ENCODE peak calls at places on chromosomes 16 and 17, in six cellular contexts. R is psoas muscle, Y is A549, T is testis, F is thoracic aorta, O is HL-60. A is an unnamed sample.

GRCh38 chr17:42408076-42408475 is 15.0 kb downstream of the CAVIN1 start:
- DNase-seq in R (no peak), Y (no peak), T (no peak), F (no peak), O (no peak), A (no peak)

GRCh38 chr17:7023576-7024401 is 939 bp downstream of the BCL6B start:
- DNase-seq in R (peak; percentile 93), Y (peak; percentile 99), T (peak; percentile 93), F (no peak), O (peak; percentile 50), A (no peak)

GRCh38 chr16:53517851-53518250 is 14.8 kb upstream of the AKTIP start:
- DNase-seq in R (no peak), Y (no peak), T (no peak), F (no peak), O (no peak), A (no peak)

GRCh38 chr17:3805581-3805980 is 4.6 kb upstream of the ITGAE start:
- DNase-seq in R (no peak), Y (no peak), T (no peak), F (no peak), O (no peak), A (no peak)

GRCh38 chr16:89020068-89020924 is 43.3 kb upstream of the CBFA2T3 start:
- DNase-seq in R (peak; percentile 7), Y (no peak), T (no peak), F (no peak), O (no peak), A (no peak)

GRCh38 chr16:16057102-16057501 is 107.7 kb downstream of the ABCC1 start:
- DNase-seq in R (no peak), Y (no peak), T (no peak), F (no peak), O (no peak), A (no peak)

GRCh38 chr17:7019839-7020519 is 2.9 kb upstream of the BCL6B start:
- DNase-seq in R (peak; percentile 58), Y (peak; percentile 94), T (peak; percentile 62), F (no peak), O (no peak), A (no peak)

GRCh38 chr17:30905742-30906100 is 317 bp downstream of the TEFM start:
- DNase-seq in R (no peak), Y (peak; percentile 46), T (no peak), F (no peak), O (peak; percentile 27), A (no peak)

GRCh38 chr16:17519041-17519440 is 48.3 kb upstream of the XYLT1 start:
- DNase-seq in R (no peak), Y (no peak), T (no peak), F (no peak), O (no peak), A (no peak)

GRCh38 chr17:48555183-48555615 is 10.3 kb upstream of the HOXB2 start:
- DNase-seq in R (no peak), Y (peak; percentile 82), T (no peak), F (no peak), O (no peak), A (peak; percentile 94)

GRCh38 chr17:48577946-48578615 is at the start of gene HOXB4:
- DNase-seq in R (peak; percentile 80), Y (no peak), T (peak; percentile 77), F (peak; percentile 64), O (no peak), A (no peak)

GRCh38 chr17:66449418-66449977 is 147.1 kb downstream of the PRKCA start:
- DNase-seq in R (no peak), Y (no peak), T (no peak), F (no peak), O (no peak), A (no peak)
- H3K27ac ChIP-seq in R (no peak overlapping the region), Y (peak overlapping the region; percentile 10), T (no peak overlapping the region), F (no peak overlapping the region), O (no peak overlapping the region), A (no peak overlapping the region)

GRCh38 chr16:21717608-21718007 is 53.8 kb downstream of the OTOA start:
- DNase-seq in R (no peak), Y (no peak), T (no peak), F (no peak), O (no peak), A (no peak)

GRCh38 chr16:21727344-21727743 is 63.6 kb downstream of the OTOA start:
- DNase-seq in R (no peak), Y (no peak), T (no peak), F (no peak), O (no peak), A (no peak)

GRCh38 chr16:21720533-21720932 is 56.8 kb downstream of the OTOA start:
- DNase-seq in R (no peak), Y (no peak), T (no peak), F (no peak), O (no peak), A (no peak)

GRCh38 chr16:21722771-21723460 is 59.1 kb downstream of the OTOA start:
- DNase-seq in R (no peak), Y (no peak), T (no peak), F (no peak), O (no peak), A (no peak)

GRCh38 chr16:21723532-21723931 is 59.8 kb downstream of the OTOA start:
- DNase-seq in R (no peak), Y (no peak), T (no peak), F (no peak), O (no peak), A (no peak)
- H3K27ac ChIP-seq in R (no peak overlapping the region), Y (no peak overlapping the region), T (no peak overlapping the region), F (no peak overlapping the region), O (no peak overlapping the region), A (no peak overlapping the region)

DNA sequence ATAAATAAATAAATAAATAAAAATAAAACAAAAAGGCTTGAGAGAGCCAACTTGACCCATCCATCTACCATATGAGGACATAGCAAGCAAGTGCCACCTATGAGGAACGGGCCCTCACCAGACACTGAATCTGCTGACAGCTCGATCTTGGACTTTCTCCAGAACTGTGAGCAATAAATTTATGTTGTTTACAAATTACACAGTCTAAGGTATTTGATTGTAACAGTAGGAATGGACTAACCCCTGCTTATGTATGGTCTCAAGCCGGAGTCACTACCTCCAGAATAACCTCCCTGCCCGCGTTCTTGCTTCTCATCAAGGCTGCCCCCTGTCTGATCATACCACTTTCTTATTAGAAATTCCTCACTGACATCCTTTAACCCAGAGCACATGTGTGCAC is 9.9 kb downstream of the SLC5A11 start:
- DNase-seq in R (no peak), Y (no peak), T (no peak), F (no peak), O (no peak), A (no peak)
- H3K27ac ChIP-seq in R (no peak overlapping the region), Y (peak overlapping the region; percentile 89), T (no peak overlapping the region), F (no peak overlapping the region), O (no peak overlapping the region), A (no peak overlapping the region)

GRCh38 chr17:75077072-75077489 is 10.7 kb upstream of the SLC16A5 start:
- DNase-seq in R (no peak), Y (no peak), T (no peak), F (no peak), O (no peak), A (no peak)
- H3K27ac ChIP-seq in R (peak overlapping the region; percentile 82), Y (peak overlapping the region; percentile 86), T (peak overlapping the region; percentile 50), F (peak overlapping the region; percentile 82), O (no peak overlapping the region), A (no peak overlapping the region)

GRCh38 chr17:78146471-78146869 is 285 bp downstream of the C17orf99 start:
- DNase-seq in R (no peak), Y (no peak), T (no peak), F (no peak), O (no peak), A (no peak)

GRCh38 chr17:78146881-78147280 is 696 bp downstream of the C17orf99 start:
- DNase-seq in R (no peak), Y (no peak), T (no peak), F (no peak), O (no peak), A (no peak)

GRCh38 chr17:78144146-78144719 is 2.0 kb upstream of the C17orf99 start:
- DNase-seq in R (peak; percentile 78), Y (no peak), T (peak; percentile 86), F (no peak), O (peak; percentile 95), A (peak; percentile 56)

GRCh38 chr17:78143214-78144145 is 2.7 kb upstream of the C17orf99 start:
- DNase-seq in R (no peak), Y (no peak), T (no peak), F (no peak), O (no peak), A (no peak)

GRCh38 chr17:78144736-78145641 is 1.2 kb upstream of the C17orf99 start:
- DNase-seq in R (no peak), Y (no peak), T (peak; percentile 78), F (no peak), O (no peak), A (no peak)
- H3K27ac ChIP-seq in R (no peak overlapping the region), Y (peak overlapping the region; percentile 84), T (peak overlapping the region; percentile 59), F (no peak overlapping the region), O (peak overlapping the region; percentile 52), A (no peak overlapping the region)

GRCh38 chr17:57834146-57834741 is 15.6 kb downstream of the MRPS23 start:
- DNase-seq in R (peak; percentile 74), Y (no peak), T (peak; percentile 63), F (peak; percentile 93), O (no peak), A (no peak)
- H3K27ac ChIP-seq in R (peak overlapping the region; percentile 68), Y (peak overlapping the region; percentile 39), T (peak overlapping the region; percentile 72), F (peak overlapping the region; percentile 91), O (no peak overlapping the region), A (no peak overlapping the region)

A was measured in AG04450.